ENCODE peak calls at places on chromosomes 3 and 15, in eight cellular contexts. One of them, this sample, is unnamed.

GRCh38 chr3:71070497-71071465 is 512.7 kb downstream of the FOXP1 start:
- DNase-seq in GM12878: no peak
- DNase-seq in HepG2: no peak
- DNase-seq in A549: no peak
- DNase-seq in fibroblast of lung: no peak
- DNase-seq in mesendoderm: no peak
- DNase-seq in astrocyte: no peak
- DNase-seq in GM23338: no peak
- DNase-seq in this sample: no peak

GRCh38 chr3:174132006-174132405 is 727.1 kb upstream of the NAALADL2 start:
- DNase-seq in HepG2: no peak
- DNase-seq in A549: no peak
- DNase-seq in GM12878: no peak
- DNase-seq in astrocyte: no peak
- DNase-seq in GM23338: no peak
- DNase-seq in fibroblast of lung: no peak
- DNase-seq in mesendoderm: no peak
- DNase-seq in this sample: no peak

GRCh38 chr3:77459926-77460325 is 420.0 kb downstream of the ROBO2 start:
- DNase-seq in GM12878: no peak
- DNase-seq in astrocyte: no peak
- DNase-seq in HepG2: no peak
- DNase-seq in mesendoderm: no peak
- DNase-seq in fibroblast of lung: peak
- DNase-seq in GM23338: no peak
- DNase-seq in A549: no peak
- DNase-seq in this sample: no peak

GRCh38 chr3:51434746-51435323 is 43.8 kb downstream of the RBM15B start:
- DNase-seq in A549: peak
- DNase-seq in GM23338: peak
- DNase-seq in HepG2: peak
- DNase-seq in mesendoderm: peak
- DNase-seq in astrocyte: peak
- DNase-seq in fibroblast of lung: peak
- DNase-seq in GM12878: peak
- DNase-seq in this sample: peak

GRCh38 chr15:73631915-73632669 is 1.1 kb downstream of the NPTN start:
- DNase-seq in GM12878: no peak
- DNase-seq in GM23338: peak
- DNase-seq in A549: peak
- DNase-seq in fibroblast of lung: peak
- DNase-seq in astrocyte: peak
- DNase-seq in mesendoderm: peak
- DNase-seq in HepG2: no peak
- DNase-seq in this sample: no peak

GRCh38 chr3:5194341-5194740 is 6.8 kb downstream of the EDEM1 start:
- DNase-seq in GM23338: no peak
- DNase-seq in astrocyte: no peak
- DNase-seq in A549: no peak
- DNase-seq in HepG2: no peak
- DNase-seq in mesendoderm: no peak
- DNase-seq in fibroblast of lung: no peak
- DNase-seq in GM12878: no peak
- DNase-seq in this sample: no peak

GRCh38 chr3:61444794-61445193 is 116.6 kb upstream of the PTPRG start:
- DNase-seq in GM12878: no peak
- DNase-seq in A549: no peak
- DNase-seq in GM23338: no peak
- DNase-seq in mesendoderm: no peak
- DNase-seq in HepG2: no peak
- DNase-seq in fibroblast of lung: no peak
- DNase-seq in astrocyte: no peak
- DNase-seq in this sample: no peak

GRCh38 chr15:40279437-40280141 is 3.3 kb downstream of the ANKRD63 start:
- DNase-seq in fibroblast of lung: peak
- DNase-seq in HepG2: peak
- DNase-seq in GM12878: no peak
- DNase-seq in astrocyte: no peak
- DNase-seq in GM23338: peak
- DNase-seq in mesendoderm: peak
- DNase-seq in A549: peak
- DNase-seq in this sample: peak

GRCh38 chr15:33211409-33211808 is 16.9 kb upstream of the FMN1 start:
- DNase-seq in fibroblast of lung: no peak
- DNase-seq in GM12878: no peak
- DNase-seq in HepG2: no peak
- DNase-seq in GM23338: no peak
- DNase-seq in A549: no peak
- DNase-seq in mesendoderm: no peak
- DNase-seq in astrocyte: no peak
- DNase-seq in this sample: no peak

DNA sequence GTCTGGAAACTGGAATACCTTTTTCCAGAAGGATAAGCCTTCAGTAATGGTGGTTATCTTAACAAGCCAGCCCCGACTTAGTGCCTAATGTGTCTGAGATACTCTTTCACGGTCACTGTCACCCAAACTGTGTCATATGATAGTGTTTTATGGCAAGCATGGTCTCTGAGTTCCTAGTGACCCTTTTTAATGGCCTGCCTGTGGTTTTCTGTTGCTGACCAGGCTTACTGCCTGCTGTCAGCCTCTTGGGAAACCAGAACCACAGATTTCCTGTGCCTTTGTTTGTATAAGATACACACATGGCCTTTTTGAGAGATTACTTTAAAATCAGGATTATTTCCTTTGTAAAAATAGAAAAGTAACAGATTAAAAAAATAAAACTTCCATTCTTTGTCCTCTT is 22.4 kb downstream of the HPS3 start:
- DNase-seq in A549: no peak
- DNase-seq in mesendoderm: peak
- DNase-seq in GM12878: no peak
- DNase-seq in astrocyte: peak
- DNase-seq in GM23338: no peak
- DNase-seq in fibroblast of lung: peak
- DNase-seq in HepG2: no peak
- DNase-seq in this sample: no peak
- H3K4me2 ChIP-seq in A549: no peak
- H3K4me2 ChIP-seq in mesendoderm: no peak
- H3K4me2 ChIP-seq in GM12878: peak
- H3K4me2 ChIP-seq in astrocyte: peak
- H3K4me2 ChIP-seq in GM23338: no peak
- H3K4me2 ChIP-seq in fibroblast of lung: no peak
- H3K4me2 ChIP-seq in HepG2: no peak
- H3K4me2 ChIP-seq in this sample: no peak

GRCh38 chr3:194481103-194481502 is 5.7 kb downstream of the ATP13A3 start:
- DNase-seq in A549: no peak
- DNase-seq in mesendoderm: no peak
- DNase-seq in GM23338: no peak
- DNase-seq in HepG2: no peak
- DNase-seq in GM12878: no peak
- DNase-seq in fibroblast of lung: peak
- DNase-seq in astrocyte: peak
- DNase-seq in this sample: peak

GRCh38 chr3:194484614-194485013 is 2.2 kb downstream of the ATP13A3 start:
- DNase-seq in mesendoderm: no peak
- DNase-seq in A549: no peak
- DNase-seq in astrocyte: no peak
- DNase-seq in fibroblast of lung: no peak
- DNase-seq in HepG2: no peak
- DNase-seq in GM12878: no peak
- DNase-seq in GM23338: no peak
- DNase-seq in this sample: no peak

GRCh38 chr3:194481525-194482195 is 5.1 kb downstream of the ATP13A3 start:
- DNase-seq in astrocyte: no peak
- DNase-seq in GM12878: no peak
- DNase-seq in HepG2: peak
- DNase-seq in fibroblast of lung: no peak
- DNase-seq in A549: no peak
- DNase-seq in mesendoderm: no peak
- DNase-seq in GM23338: no peak
- DNase-seq in this sample: no peak

GRCh38 chr3:194483850-194484249 is 3.0 kb downstream of the ATP13A3 start:
- DNase-seq in A549: no peak
- DNase-seq in mesendoderm: no peak
- DNase-seq in HepG2: no peak
- DNase-seq in GM12878: no peak
- DNase-seq in astrocyte: no peak
- DNase-seq in GM23338: no peak
- DNase-seq in fibroblast of lung: no peak
- DNase-seq in this sample: peak

GRCh38 chr3:194482196-194482593 is 4.6 kb downstream of the ATP13A3 start:
- DNase-seq in HepG2: no peak
- DNase-seq in GM23338: no peak
- DNase-seq in fibroblast of lung: no peak
- DNase-seq in astrocyte: no peak
- DNase-seq in GM12878: no peak
- DNase-seq in mesendoderm: no peak
- DNase-seq in A549: no peak
- DNase-seq in this sample: no peak
- H3K4me2 ChIP-seq in HepG2: peak
- H3K4me2 ChIP-seq in GM23338: no peak
- H3K4me2 ChIP-seq in fibroblast of lung: peak
- H3K4me2 ChIP-seq in astrocyte: peak
- H3K4me2 ChIP-seq in GM12878: peak
- H3K4me2 ChIP-seq in mesendoderm: no peak
- H3K4me2 ChIP-seq in A549: peak
- H3K4me2 ChIP-seq in this sample: peak

DNA sequence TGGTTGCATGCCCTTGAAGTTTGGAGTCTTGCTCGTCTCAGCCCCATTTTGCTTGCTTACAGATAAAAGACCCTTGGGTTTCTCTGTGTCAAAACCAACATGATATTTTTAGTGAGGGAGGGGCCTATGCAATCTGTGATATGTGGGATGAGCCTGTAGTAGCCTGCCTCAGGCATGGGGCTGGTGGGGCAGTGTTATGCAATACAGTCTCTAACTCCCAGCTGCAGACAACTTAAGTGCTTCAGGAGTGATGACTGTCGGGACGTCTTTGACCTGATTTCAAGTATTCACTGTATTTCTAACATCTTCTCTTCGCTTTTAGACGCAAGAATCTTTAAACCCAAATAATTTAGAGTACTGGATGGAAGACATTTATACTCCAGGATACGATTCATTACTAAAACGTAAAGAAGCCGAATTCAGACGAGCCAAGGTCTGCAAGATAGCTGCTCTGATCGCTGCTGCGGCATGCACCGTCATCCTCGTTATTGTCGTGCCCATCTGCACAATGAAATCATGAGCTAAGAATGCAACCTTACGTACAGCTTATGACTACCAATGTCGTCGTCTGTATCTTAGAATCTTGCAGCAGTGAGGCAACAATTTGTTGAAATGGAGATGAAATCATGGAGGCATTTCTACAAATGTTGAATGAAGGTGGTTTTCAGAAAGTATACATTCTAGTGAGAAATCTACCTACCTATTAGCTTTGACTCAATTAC is 35.9 kb downstream of the MINAR1 start:
- DNase-seq in A549: no peak
- DNase-seq in HepG2: no peak
- DNase-seq in mesendoderm: no peak
- DNase-seq in astrocyte: no peak
- DNase-seq in GM12878: no peak
- DNase-seq in GM23338: no peak
- DNase-seq in fibroblast of lung: no peak
- DNase-seq in this sample: no peak
- H3K4me2 ChIP-seq in A549: no peak
- H3K4me2 ChIP-seq in HepG2: no peak
- H3K4me2 ChIP-seq in mesendoderm: no peak
- H3K4me2 ChIP-seq in astrocyte: no peak
- H3K4me2 ChIP-seq in GM12878: no peak
- H3K4me2 ChIP-seq in GM23338: no peak
- H3K4me2 ChIP-seq in fibroblast of lung: no peak
- H3K4me2 ChIP-seq in this sample: no peak

GRCh38 chr3:45057557-45057956 is 31.5 kb downstream of the CLEC3B start:
- DNase-seq in mesendoderm: peak
- DNase-seq in fibroblast of lung: no peak
- DNase-seq in HepG2: no peak
- DNase-seq in astrocyte: no peak
- DNase-seq in GM23338: no peak
- DNase-seq in A549: no peak
- DNase-seq in GM12878: no peak
- DNase-seq in this sample: no peak

GRCh38 chr3:45056608-45057301 is 30.7 kb downstream of the CLEC3B start:
- DNase-seq in GM23338: peak
- DNase-seq in astrocyte: peak
- DNase-seq in fibroblast of lung: no peak
- DNase-seq in A549: no peak
- DNase-seq in GM12878: no peak
- DNase-seq in HepG2: no peak
- DNase-seq in mesendoderm: peak
- DNase-seq in this sample: peak

GRCh38 chr3:45054196-45054857 is 28.2 kb downstream of the CLEC3B start:
- DNase-seq in GM23338: no peak
- DNase-seq in mesendoderm: no peak
- DNase-seq in fibroblast of lung: peak
- DNase-seq in GM12878: no peak
- DNase-seq in HepG2: no peak
- DNase-seq in astrocyte: peak
- DNase-seq in A549: no peak
- DNase-seq in this sample: no peak

GRCh38 chr3:45055032-45055410 is 28.9 kb downstream of the CLEC3B start:
- DNase-seq in GM12878: no peak
- DNase-seq in GM23338: no peak
- DNase-seq in A549: no peak
- DNase-seq in fibroblast of lung: peak
- DNase-seq in mesendoderm: no peak
- DNase-seq in astrocyte: peak
- DNase-seq in HepG2: no peak
- DNase-seq in this sample: peak

GRCh38 chr3:45055411-45056143 is 29.5 kb downstream of the CLEC3B start:
- DNase-seq in HepG2: peak
- DNase-seq in GM23338: peak
- DNase-seq in astrocyte: peak
- DNase-seq in mesendoderm: peak
- DNase-seq in GM12878: no peak
- DNase-seq in fibroblast of lung: peak
- DNase-seq in A549: peak
- DNase-seq in this sample: no peak
- H3K4me2 ChIP-seq in HepG2: peak
- H3K4me2 ChIP-seq in GM23338: no peak
- H3K4me2 ChIP-seq in astrocyte: peak
- H3K4me2 ChIP-seq in mesendoderm: no peak
- H3K4me2 ChIP-seq in GM12878: no peak
- H3K4me2 ChIP-seq in fibroblast of lung: peak
- H3K4me2 ChIP-seq in A549: peak
- H3K4me2 ChIP-seq in this sample: peak

DNA sequence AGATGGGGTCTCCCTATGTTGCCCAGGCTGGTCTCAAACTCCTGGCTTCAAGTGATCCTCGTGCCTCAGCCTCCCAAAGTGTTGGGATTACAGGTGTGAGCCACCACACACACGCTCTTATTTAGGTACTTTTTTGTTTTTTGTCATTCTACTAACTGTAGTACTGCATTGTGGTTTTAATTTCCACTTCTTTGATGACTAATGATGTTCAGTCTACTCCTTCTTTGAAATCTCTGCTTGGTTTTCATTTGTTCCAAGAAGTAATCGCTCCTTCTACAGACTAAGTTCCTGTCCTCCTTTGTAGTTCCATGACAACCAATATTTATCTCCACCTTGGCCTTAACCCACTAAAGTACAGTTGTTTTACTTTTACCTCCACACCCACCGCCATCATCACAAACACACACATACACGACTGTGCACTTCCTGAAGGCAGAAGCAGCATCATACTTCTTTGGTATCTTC is 529 bp upstream of the DLEC1 start:
- DNase-seq in mesendoderm: no peak
- DNase-seq in astrocyte: no peak
- DNase-seq in GM12878: no peak
- DNase-seq in HepG2: no peak
- DNase-seq in GM23338: no peak
- DNase-seq in A549: no peak
- DNase-seq in fibroblast of lung: peak
- DNase-seq in this sample: no peak
- H3K4me2 ChIP-seq in mesendoderm: no peak
- H3K4me2 ChIP-seq in astrocyte: peak
- H3K4me2 ChIP-seq in GM12878: peak
- H3K4me2 ChIP-seq in HepG2: no peak
- H3K4me2 ChIP-seq in GM23338: peak
- H3K4me2 ChIP-seq in A549: no peak
- H3K4me2 ChIP-seq in fibroblast of lung: no peak
- H3K4me2 ChIP-seq in this sample: peak